ENCODE peak calls at places on chromosome 18, in eight cellular contexts. Q is sigmoid colon; H is psoas muscle; L is cardiac muscle cell; A is uterus; F is mammary epithelial cell; T is neuronal stem cell; X is naive thymus-derived CD4-positive, alpha-beta T cell. O is an unnamed sample.

GRCh38 chr18:49052891-49053644 is 102.3 kb upstream of the SMAD7 start:
- DNase-seq in Q (no peak), H (no peak), L (no peak), A (no peak), F (peak), T (no peak), X (no peak), O (peak)

GRCh38 chr18:48163184-48164095 is 233.0 kb upstream of the SMAD2 start:
- DNase-seq in Q (no peak), H (no peak), L (no peak), A (no peak), F (no peak), T (no peak), X (no peak), O (peak)

GRCh38 chr18:45976581-45977373 is 9.6 kb upstream of the EPG5 start:
- DNase-seq in Q (no peak), H (no peak), L (no peak), A (no peak), F (no peak), T (no peak), X (no peak), O (no peak)

GRCh38 chr18:41530959-41531358 is 424.1 kb upstream of the PIK3C3 start:
- DNase-seq in Q (no peak), H (no peak), L (no peak), A (no peak), F (no peak), T (no peak), X (no peak), O (no peak)

GRCh38 chr18:72830109-72830508 is 37.7 kb downstream of the NETO1 start:
- DNase-seq in Q (no peak), H (no peak), L (peak), A (no peak), F (peak), T (peak), X (no peak), O (peak)

GRCh38 chr18:51196116-51196810 is 1.2 kb downstream of the MEX3C start:
- DNase-seq in Q (peak), H (peak), L (peak), A (peak), F (no peak), T (peak), X (peak), O (peak)

GRCh38 chr18:1294229-1294628 is 389.6 kb downstream of the ADCYAP1 start:
- DNase-seq in Q (no peak), H (no peak), L (no peak), A (no peak), F (no peak), T (no peak), X (no peak), O (no peak)

GRCh38 chr18:79485788-79486355 is 90.1 kb downstream of the NFATC1 start:
- DNase-seq in Q (peak), H (no peak), L (no peak), A (no peak), F (no peak), T (no peak), X (no peak), O (peak)

GRCh38 chr18:57397440-57397839 is 37.7 kb upstream of the ONECUT2 start:
- DNase-seq in Q (no peak), H (no peak), L (no peak), A (no peak), F (peak), T (no peak), X (no peak), O (peak)

GRCh38 chr18:36085195-36085594 is 17.8 kb upstream of the RPRD1A start:
- DNase-seq in Q (no peak), H (no peak), L (no peak), A (no peak), F (no peak), T (no peak), X (no peak), O (no peak)

GRCh38 chr18:59517446-59518171 is 158.5 kb upstream of the LMAN1 start:
- DNase-seq in Q (no peak), H (no peak), L (peak), A (no peak), F (no peak), T (peak), X (no peak), O (peak)

GRCh38 chr18:40431071-40431998 is 1523.7 kb upstream of the PIK3C3 start:
- DNase-seq in Q (no peak), H (no peak), L (peak), A (no peak), F (no peak), T (no peak), X (no peak), O (peak)

GRCh38 chr18:23155537-23155936 is 20.3 kb downstream of the CABLES1 start:
- DNase-seq in Q (no peak), H (no peak), L (no peak), A (no peak), F (peak), T (no peak), X (no peak), O (no peak)

GRCh38 chr18:21230436-21230835 is 11.6 kb upstream of the GREB1L start:
- DNase-seq in Q (no peak), H (no peak), L (no peak), A (no peak), F (peak), T (no peak), X (no peak), O (no peak)

GRCh38 chr18:36769172-36769571 is 59.6 kb downstream of the TPGS2 start:
- DNase-seq in Q (no peak), H (no peak), L (no peak), A (no peak), F (no peak), T (no peak), X (no peak), O (no peak)

GRCh38 chr18:22983175-22983574 is 50.0 kb downstream of the RBBP8 start:
- DNase-seq in Q (no peak), H (no peak), L (peak), A (no peak), F (no peak), T (no peak), X (peak), O (no peak)

GRCh38 chr18:77066689-77067088 is 65.9 kb downstream of the MBP start:
- DNase-seq in Q (no peak), H (no peak), L (no peak), A (no peak), F (no peak), T (no peak), X (no peak), O (no peak)

GRCh38 chr18:42583197-42583776 is 532.2 kb downstream of the RIT2 start:
- DNase-seq in Q (no peak), H (no peak), L (no peak), A (no peak), F (peak), T (no peak), X (no peak), O (no peak)

GRCh38 chr18:58615150-58616132 is 13.4 kb downstream of the ALPK2 start:
- DNase-seq in Q (no peak), H (no peak), L (no peak), A (no peak), F (peak), T (no peak), X (peak), O (no peak)

GRCh38 chr18:3903341-3903740 is 453.4 kb downstream of the TGIF1 start:
- DNase-seq in Q (no peak), H (no peak), L (no peak), A (no peak), F (peak), T (no peak), X (no peak), O (no peak)

GRCh38 chr18:46950064-46950656 is 32.8 kb downstream of the KATNAL2 start:
- DNase-seq in Q (no peak), H (no peak), L (peak), A (no peak), F (no peak), T (no peak), X (no peak), O (peak)

GRCh38 chr18:36067118-36067957 is at the start of gene RPRD1A:
- DNase-seq in Q (peak), H (peak), L (peak), A (peak), F (peak), T (peak), X (peak), O (peak)

GRCh38 chr18:75896865-75897264 is 469.4 kb upstream of the SMIM21 start:
- DNase-seq in Q (no peak), H (no peak), L (peak), A (no peak), F (peak), T (no peak), X (no peak), O (peak)

GRCh38 chr18:41666251-41666650 is 288.8 kb upstream of the PIK3C3 start:
- DNase-seq in Q (no peak), H (no peak), L (no peak), A (no peak), F (no peak), T (no peak), X (no peak), O (no peak)

GRCh38 chr18:61528961-61529360 is 195.7 kb downstream of the CDH20 start:
- DNase-seq in Q (no peak), H (no peak), L (no peak), A (no peak), F (no peak), T (no peak), X (no peak), O (peak)

GRCh38 chr18:21391074-21391673 is 149.1 kb downstream of the GREB1L start:
- DNase-seq in Q (no peak), H (no peak), L (no peak), A (no peak), F (peak), T (no peak), X (no peak), O (no peak)

GRCh38 chr18:5890606-5891360 is 4.5 kb downstream of the TMEM200C start:
- DNase-seq in Q (no peak), H (peak), L (peak), A (peak), F (no peak), T (peak), X (peak), O (no peak)

GRCh38 chr18:26103579-26103978 is 13.2 kb upstream of the SS18 start:
- DNase-seq in Q (no peak), H (no peak), L (no peak), A (no peak), F (no peak), T (no peak), X (peak), O (peak)

GRCh38 chr18:49974079-49974478 is 160.7 kb upstream of the ACAA2 start:
- DNase-seq in Q (no peak), H (no peak), L (no peak), A (no peak), F (no peak), T (no peak), X (no peak), O (no peak)

GRCh38 chr18:51321696-51322095 is 124.2 kb upstream of the MEX3C start:
- DNase-seq in Q (no peak), H (no peak), L (no peak), A (no peak), F (peak), T (no peak), X (no peak), O (no peak)

DNA sequence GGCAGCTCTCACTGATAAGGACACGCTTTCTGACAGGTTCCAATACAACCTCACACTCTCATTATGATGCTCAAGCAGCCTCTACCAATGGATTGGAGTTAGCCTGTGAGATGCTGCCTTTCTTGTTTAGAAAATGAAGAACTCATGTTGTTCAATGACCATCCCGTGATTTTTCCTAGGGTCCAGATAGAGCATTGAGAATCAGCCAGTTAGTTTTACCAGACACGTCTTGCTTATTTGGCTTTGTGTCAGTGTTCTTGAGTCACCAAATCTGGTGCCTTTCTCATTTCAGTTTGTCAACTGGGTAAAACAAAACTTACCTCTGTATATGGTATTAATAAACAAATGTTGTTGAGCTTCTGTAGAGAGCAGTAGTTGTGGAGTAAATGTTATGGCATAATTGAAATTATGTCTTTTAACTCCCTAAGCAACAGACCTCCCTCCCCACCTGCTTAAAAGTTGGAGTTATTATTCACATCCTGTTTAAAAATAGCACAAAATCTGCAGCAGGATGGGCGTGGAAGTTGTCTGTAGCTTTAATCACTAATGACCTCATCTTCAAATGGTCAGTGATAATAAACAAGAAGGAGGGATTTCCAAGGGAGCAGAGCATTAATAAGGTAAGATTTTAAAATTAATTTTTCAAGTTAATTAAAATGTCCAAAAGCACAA is 167.3 kb downstream of the HRH4 start:
- DNase-seq in Q (no peak), H (no peak), L (no peak), A (no peak), F (peak), T (no peak), X (no peak), O (no peak)
- H3K27ac ChIP-seq in Q (no peak), H (no peak), L (no peak), A (no peak), F (no peak), T (no peak), X (no peak), O (no peak)

DNA sequence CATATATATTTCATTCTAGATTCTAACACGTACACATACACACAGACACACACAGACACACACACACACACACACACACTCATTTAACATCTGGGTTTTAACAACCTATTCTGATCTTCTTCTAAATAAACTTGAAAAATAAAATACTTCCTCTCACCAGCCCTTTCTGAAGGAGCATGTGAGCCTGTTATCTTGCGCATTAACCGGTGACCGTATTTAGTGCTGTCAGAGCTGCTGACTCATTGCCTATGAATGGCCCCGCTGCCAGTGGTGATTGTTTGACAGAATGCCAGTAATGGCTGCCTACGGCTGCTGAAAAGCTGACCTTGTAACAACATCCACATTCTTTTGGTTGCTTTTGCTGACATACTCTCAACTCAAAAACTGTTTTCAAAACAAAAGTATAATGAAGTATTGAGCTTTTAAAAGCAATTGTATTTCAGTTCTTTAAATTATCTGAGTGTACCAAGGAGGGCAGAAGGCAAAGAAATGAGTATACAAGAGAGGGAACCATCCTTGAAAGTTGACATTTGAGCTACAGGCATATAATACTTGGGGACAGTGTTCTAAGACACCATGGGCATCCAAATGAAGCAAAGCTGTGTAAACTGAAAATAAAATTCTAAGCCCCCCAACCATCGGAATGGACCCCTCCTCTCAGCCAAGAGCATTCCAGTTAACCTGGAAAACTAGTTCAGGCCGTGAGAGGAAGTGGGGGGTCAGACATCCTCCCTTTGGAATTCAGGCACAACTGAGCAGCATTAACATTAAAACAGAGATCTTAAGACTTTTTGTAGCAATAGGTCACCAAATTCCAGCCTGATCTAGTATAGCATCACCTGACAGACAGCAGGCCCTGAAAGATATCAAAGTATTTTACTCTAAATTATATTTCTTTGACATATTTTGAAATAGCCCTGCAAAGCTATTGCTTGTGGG is 50.2 kb upstream of the DTNA start:
- DNase-seq in Q (peak), H (peak), L (peak), A (peak), F (peak), T (peak), X (no peak), O (peak)
- H3K27ac ChIP-seq in Q (peak), H (peak), L (peak), A (peak), F (peak), T (peak), X (no peak), O (peak)

GRCh38 chr18:63181706-63182105 is 137.9 kb downstream of the BCL2 start:
- DNase-seq in Q (no peak), H (no peak), L (no peak), A (no peak), F (no peak), T (no peak), X (no peak), O (no peak)

GRCh38 chr18:63179422-63179821 is 140.1 kb downstream of the BCL2 start:
- DNase-seq in Q (no peak), H (no peak), L (no peak), A (no peak), F (no peak), T (no peak), X (no peak), O (no peak)

GRCh38 chr18:63178526-63178880 is 141.1 kb downstream of the BCL2 start:
- DNase-seq in Q (peak), H (peak), L (no peak), A (peak), F (no peak), T (no peak), X (no peak), O (peak)

GRCh38 chr18:63180971-63181376 is 138.6 kb downstream of the BCL2 start:
- DNase-seq in Q (no peak), H (no peak), L (no peak), A (no peak), F (no peak), T (no peak), X (no peak), O (no peak)

GRCh38 chr18:63180333-63180732 is 139.2 kb downstream of the BCL2 start:
- DNase-seq in Q (no peak), H (no peak), L (no peak), A (no peak), F (no peak), T (no peak), X (no peak), O (no peak)
- H3K27ac ChIP-seq in Q (no peak), H (no peak), L (no peak), A (peak), F (no peak), T (no peak), X (no peak), O (no peak)

DNA sequence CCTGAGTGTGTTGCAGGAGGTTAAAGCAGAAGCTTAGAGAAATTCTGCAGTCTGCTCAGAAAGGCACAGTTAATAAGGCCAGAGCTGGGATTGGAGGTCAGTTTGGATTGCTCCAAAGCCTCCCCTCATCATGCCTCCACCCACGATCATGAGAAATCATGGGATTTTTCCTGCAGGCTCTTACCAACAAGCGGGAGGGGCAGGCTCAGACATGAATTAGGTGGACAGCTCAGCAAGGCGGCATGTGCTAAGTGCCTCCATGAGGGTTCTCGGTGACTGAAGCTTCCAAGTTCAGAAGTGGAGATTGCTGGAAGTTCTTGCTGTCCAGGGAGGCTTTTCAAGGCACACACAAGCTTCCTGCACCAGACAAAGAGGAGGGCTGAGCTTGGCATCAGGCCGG is 163.8 kb downstream of the SETBP1 start:
- DNase-seq in Q (no peak), H (no peak), L (no peak), A (no peak), F (peak), T (no peak), X (no peak), O (no peak)
- H3K27ac ChIP-seq in Q (no peak), H (no peak), L (no peak), A (no peak), F (no peak), T (no peak), X (no peak), O (no peak)

GRCh38 chr18:10056506-10056905 is 142.7 kb downstream of the VAPA start:
- DNase-seq in Q (no peak), H (no peak), L (no peak), A (peak), F (no peak), T (no peak), X (no peak), O (no peak)

GRCh38 chr18:10053861-10054260 is 140.0 kb downstream of the VAPA start:
- DNase-seq in Q (no peak), H (no peak), L (no peak), A (peak), F (no peak), T (no peak), X (no peak), O (no peak)

GRCh38 chr18:10055125-10055750 is 141.4 kb downstream of the VAPA start:
- DNase-seq in Q (no peak), H (no peak), L (no peak), A (peak), F (no peak), T (no peak), X (no peak), O (no peak)

GRCh38 chr18:10052871-10053270 is 139.1 kb downstream of the VAPA start:
- DNase-seq in Q (no peak), H (no peak), L (no peak), A (peak), F (no peak), T (no peak), X (no peak), O (no peak)

DNA sequence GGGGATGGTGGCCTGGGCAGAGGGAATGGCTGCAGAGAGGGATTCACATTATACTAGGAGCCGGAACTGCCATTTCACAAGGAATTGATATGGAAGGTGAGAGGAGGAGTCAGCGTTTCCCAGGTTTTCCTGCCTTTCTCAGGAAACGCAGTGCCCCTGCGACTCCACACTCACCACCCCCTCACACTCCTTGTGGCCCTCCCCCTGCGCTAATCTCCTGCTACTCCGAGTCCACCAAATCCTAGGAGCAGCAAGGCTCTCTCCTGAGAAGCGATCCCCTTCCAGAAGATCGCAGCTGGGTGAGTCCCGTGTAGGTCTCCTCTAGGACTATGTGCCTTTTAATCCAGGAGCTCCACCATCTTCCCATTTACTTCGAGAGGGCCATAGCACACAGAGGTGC is 140.6 kb downstream of the VAPA start:
- DNase-seq in Q (no peak), H (no peak), L (no peak), A (no peak), F (no peak), T (no peak), X (no peak), O (no peak)
- H3K27ac ChIP-seq in Q (no peak), H (no peak), L (no peak), A (no peak), F (no peak), T (no peak), X (no peak), O (no peak)

GRCh38 chr18:74147491-74147778 is 199 bp downstream of the FBXO15 start:
- DNase-seq in Q (no peak), H (no peak), L (no peak), A (no peak), F (no peak), T (no peak), X (no peak), O (no peak)
- H3K27ac ChIP-seq in Q (peak), H (peak), L (no peak), A (peak), F (peak), T (no peak), X (peak), O (no peak)

GRCh38 chr18:54280206-54280550 is 10.9 kb downstream of the POLI start:
- DNase-seq in Q (no peak), H (no peak), L (no peak), A (no peak), F (no peak), T (no peak), X (no peak), O (peak)
- H3K27ac ChIP-seq in Q (no peak), H (no peak), L (no peak), A (no peak), F (no peak), T (no peak), X (no peak), O (no peak)